ENCODE peak calls at places on chromosomes 13 and 19, in ten cellular contexts. Q, M, Y, P, X, I, K, G, F and T are unnamed samples.

GRCh38 chr13:49625392-49626137 is 2.7 kb upstream of the ARL11 start:
- DNase-seq in Q (no peak), M (no peak), Y (peak; percentile 80), P (no peak), X (no peak), I (no peak), K (no peak), G (no peak), F (no peak), T (no peak)

GRCh38 chr19:30439271-30439750 is 67.1 kb downstream of the ZNF536 start:
- DNase-seq in Q (no peak), M (no peak), Y (no peak), P (no peak), X (no peak), I (no peak), K (no peak), G (no peak), F (peak; percentile 78), T (no peak)

GRCh38 chr13:113724780-113725315 is 34.2 kb upstream of the TMEM255B start:
- DNase-seq in Q (peak; percentile 65), M (peak; percentile 52), Y (peak; percentile 53), P (peak; percentile 65), X (peak; percentile 66), I (peak; percentile 90), K (peak; percentile 61), G (peak; percentile 12), F (peak; percentile 78), T (no peak)

GRCh38 chr13:71712988-71713653 is 153.9 kb downstream of the DACH1 start:
- DNase-seq in Q (no peak), M (no peak), Y (peak; percentile 49), P (no peak), X (peak; percentile 20), I (peak; percentile 65), K (no peak), G (no peak), F (no peak), T (no peak)

GRCh38 chr13:93108111-93108581 is 118.5 kb upstream of the GPC6 start:
- DNase-seq in Q (no peak), M (peak; percentile 12), Y (no peak), P (no peak), X (no peak), I (peak; percentile 50), K (no peak), G (no peak), F (no peak), T (no peak)

GRCh38 chr19:4178990-4179389 is 3.4 kb downstream of the SIRT6 start:
- DNase-seq in Q (no peak), M (no peak), Y (no peak), P (no peak), X (no peak), I (no peak), K (no peak), G (no peak), F (no peak), T (no peak)

GRCh38 chr19:38190793-38191192 is 33.2 kb downstream of the DPF1 start:
- DNase-seq in Q (no peak), M (no peak), Y (no peak), P (no peak), X (no peak), I (no peak), K (no peak), G (no peak), F (no peak), T (no peak)

GRCh38 chr13:24491853-24492252 is 20.7 kb downstream of the PARP4 start:
- DNase-seq in Q (no peak), M (no peak), Y (no peak), P (no peak), X (no peak), I (no peak), K (no peak), G (no peak), F (no peak), T (no peak)

GRCh38 chr19:55354698-55355212 is at the start of gene COX6B2:
- DNase-seq in Q (no peak), M (no peak), Y (no peak), P (peak; percentile 62), X (no peak), I (peak; percentile 70), K (no peak), G (no peak), F (no peak), T (no peak)

GRCh38 chr19:34269968-34270621 is 15.7 kb downstream of the GARRE1 start:
- DNase-seq in Q (peak; percentile 78), M (peak; percentile 77), Y (peak; percentile 46), P (no peak), X (no peak), I (no peak), K (peak; percentile 70), G (peak; percentile 62), F (peak; percentile 93), T (peak; percentile 58)

GRCh38 chr13:74571811-74572210 is 437.6 kb upstream of the KLF12 start:
- DNase-seq in Q (no peak), M (no peak), Y (no peak), P (no peak), X (no peak), I (no peak), K (peak; percentile 12), G (no peak), F (no peak), T (no peak)

GRCh38 chr19:30385174-30385573 is 13.0 kb downstream of the ZNF536 start:
- DNase-seq in Q (no peak), M (no peak), Y (no peak), P (no peak), X (no peak), I (no peak), K (no peak), G (no peak), F (no peak), T (no peak)

GRCh38 chr19:19385131-19385899 is 20.2 kb upstream of the GATAD2A start:
- DNase-seq in Q (peak; percentile 99), M (peak; percentile 99), Y (peak; percentile 99), P (peak; percentile 96), X (peak; percentile 100), I (peak; percentile 98), K (peak; percentile 100), G (peak; percentile 99), F (peak; percentile 100), T (peak; percentile 99)
- H2AFZ ChIP-seq in Q (peak overlapping the region; percentile 82), M (peak overlapping the region; percentile 71), Y (no peak overlapping the region), P (peak overlapping the region; percentile 61), X (peak overlapping the region; percentile 99), I (peak overlapping the region; percentile 86), K (peak overlapping the region; percentile 95), G (peak overlapping the region; percentile 38), F (peak overlapping the region; percentile 31), T (peak overlapping the region; percentile 66)

DNA sequence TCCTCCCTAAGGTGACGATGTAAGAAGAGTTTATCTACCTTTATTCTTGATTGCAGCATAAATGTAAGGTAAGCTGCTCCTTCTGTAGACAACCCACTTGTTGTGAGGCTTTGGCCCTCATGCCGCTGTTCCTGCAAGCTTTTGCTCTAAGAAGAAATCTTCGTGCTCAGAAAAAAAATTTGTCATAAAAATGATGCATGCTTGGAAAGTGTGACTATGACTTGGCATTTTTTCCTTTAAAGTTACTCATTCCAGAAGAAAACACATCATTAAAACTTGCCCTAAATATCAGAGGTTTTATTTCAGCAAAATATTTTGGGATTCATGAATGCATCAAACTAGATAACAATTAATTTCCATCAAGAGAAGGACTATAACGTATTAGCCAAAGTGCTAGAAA is 39.8 kb downstream of the KCTD12 start:
- DNase-seq in Q (no peak), M (no peak), Y (no peak), P (no peak), X (no peak), I (no peak), K (no peak), G (no peak), F (no peak), T (no peak)
- H3K9ac ChIP-seq in Q (no peak overlapping the region), M (no peak overlapping the region), Y (no peak overlapping the region), P (no peak overlapping the region), X (no peak overlapping the region), I (no peak overlapping the region), K (no peak overlapping the region), G (no peak overlapping the region), F (no peak overlapping the region), T (no peak overlapping the region)

GRCh38 chr19:46783670-46784069 is 4.7 kb downstream of the SLC1A5 start:
- DNase-seq in Q (no peak), M (no peak), Y (no peak), P (no peak), X (no peak), I (no peak), K (no peak), G (no peak), F (peak; percentile 32), T (no peak)
- H3K4me1 ChIP-seq in Q (peaks cover 21% of the 10 kb centered on the region), M (peaks cover 27% of the 10 kb centered on the region), Y (peaks cover 51% of the 10 kb centered on the region), P (peaks cover 21% of the 10 kb centered on the region), X (peaks cover 18% of the 10 kb centered on the region), I (peaks cover 18% of the 10 kb centered on the region), K (peaks cover 41% of the 10 kb centered on the region), G (peaks cover 7% of the 10 kb centered on the region), F (peaks cover 26% of the 10 kb centered on the region), T (peaks cover 25% of the 10 kb centered on the region)

GRCh38 chr13:44249439-44249838 is 124.2 kb upstream of the SERP2 start:
- DNase-seq in Q (peak; percentile 37), M (peak; percentile 77), Y (no peak), P (no peak), X (no peak), I (no peak), K (peak; percentile 37), G (no peak), F (no peak), T (no peak)
- H2AFZ ChIP-seq in Q (peak overlapping the region; percentile 55), M (peak overlapping the region; percentile 45), Y (no peak overlapping the region), P (no peak overlapping the region), X (peak overlapping the region; percentile 53), I (no peak overlapping the region), K (peak overlapping the region; percentile 58), G (no peak overlapping the region), F (no peak overlapping the region), T (no peak overlapping the region)

GRCh38 chr19:49120325-49120683 is 960 bp downstream of the PPFIA3 start:
- DNase-seq in Q (no peak), M (no peak), Y (no peak), P (no peak), X (no peak), I (no peak), K (no peak), G (no peak), F (no peak), T (no peak)
- H3K9ac ChIP-seq in Q (no peak overlapping the region), M (no peak overlapping the region), Y (peak overlapping the region; percentile 54), P (no peak overlapping the region), X (no peak overlapping the region), I (no peak overlapping the region), K (no peak overlapping the region), G (no peak overlapping the region), F (peak overlapping the region; percentile 79), T (no peak overlapping the region)

DNA sequence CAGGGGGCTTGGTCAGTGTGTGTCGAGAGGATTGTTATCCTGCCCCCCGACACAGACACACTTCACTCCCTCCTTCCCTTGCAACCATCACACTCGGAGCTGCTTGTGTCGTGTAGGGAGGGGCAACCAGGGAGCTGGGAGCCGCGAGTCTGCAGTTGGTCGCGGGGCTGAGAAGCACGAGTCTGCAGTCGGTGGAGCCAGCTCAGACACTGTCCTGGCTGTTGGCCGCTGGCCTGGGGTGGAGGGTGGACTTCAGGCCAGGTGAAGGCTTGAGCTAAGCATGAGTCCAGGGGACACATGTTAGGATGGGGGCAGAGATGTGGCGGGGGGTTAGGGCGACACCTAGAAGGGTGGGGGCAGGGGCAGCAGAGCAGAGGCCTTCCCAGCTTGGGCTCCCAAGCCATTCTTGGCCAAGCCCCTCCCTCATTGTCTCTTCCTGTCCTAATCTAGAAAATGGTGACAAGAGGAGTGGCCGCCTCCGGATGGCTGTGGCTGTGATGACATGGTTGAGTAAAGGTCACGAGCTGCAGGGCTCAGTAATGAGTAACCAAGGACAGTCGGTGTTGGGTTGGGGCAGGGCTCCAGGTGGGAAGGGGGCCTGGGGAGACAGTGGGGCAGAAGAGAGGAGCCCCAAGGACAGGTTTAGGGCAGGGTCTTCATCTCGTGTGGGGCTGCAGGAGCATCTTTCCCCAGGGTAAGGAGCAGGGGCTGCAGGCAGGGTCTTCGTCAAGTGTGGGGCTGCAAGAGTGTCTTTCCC is 8.5 kb downstream of the PPP5C start:
- DNase-seq in Q (no peak), M (no peak), Y (peak; percentile 83), P (peak; percentile 59), X (no peak), I (no peak), K (no peak), G (no peak), F (no peak), T (no peak)
- H3K4me1 ChIP-seq in Q (peaks cover 5% of the 10 kb centered on the region), M (peaks cover 34% of the 10 kb centered on the region), Y (peaks cover 67% of the 10 kb centered on the region), P (peaks cover under 1% of the 10 kb centered on the region), X (no peaks in the 10 kb centered on the region), I (peaks cover 22% of the 10 kb centered on the region), K (peaks cover 20% of the 10 kb centered on the region), G (peaks cover 40% of the 10 kb centered on the region), F (peaks cover 13% of the 10 kb centered on the region), T (peaks cover 19% of the 10 kb centered on the region)